ENCODE peak calls at places on chromosomes 3 and 15, in five cellular contexts. W, O, L, T and B are unnamed samples.

GRCh38 chr3:42345811-42346210 is 64.6 kb downstream of the LYZL4 start:
- DNase-seq in W (no peak), O (no peak), L (no peak), T (peak), B (no peak)

GRCh38 chr3:12138044-12138443 is 20.7 kb downstream of the TIMP4 start:
- DNase-seq in W (no peak), O (no peak), L (no peak), T (peak), B (peak)

GRCh38 chr3:156382458-156383346 is 172.2 kb downstream of the SSR3 start:
- DNase-seq in W (no peak), O (peak), L (no peak), T (peak), B (peak)

GRCh38 chr3:171995486-171995885 is 43.9 kb upstream of the FNDC3B start:
- DNase-seq in W (no peak), O (no peak), L (no peak), T (no peak), B (no peak)

GRCh38 chr3:2247831-2248230 is 149.2 kb downstream of the CNTN4 start:
- DNase-seq in W (no peak), O (no peak), L (no peak), T (no peak), B (no peak)

GRCh38 chr3:129577356-129577755 is 29.1 kb downstream of the PLXND1 start:
- DNase-seq in W (peak), O (no peak), L (no peak), T (no peak), B (no peak)

GRCh38 chr3:195046441-195046840 is 224.5 kb downstream of the XXYLT1 start:
- DNase-seq in W (no peak), O (no peak), L (no peak), T (no peak), B (no peak)

GRCh38 chr3:24595801-24596200 is 101.2 kb upstream of the THRB start:
- DNase-seq in W (no peak), O (no peak), L (no peak), T (no peak), B (no peak)

GRCh38 chr3:34106879-34107278 is 308.4 kb downstream of the PDCD6IP start:
- DNase-seq in W (peak), O (no peak), L (peak), T (peak), B (no peak)

GRCh38 chr3:111850481-111850880 is 8.6 kb upstream of the PHLDB2 start:
- DNase-seq in W (no peak), O (no peak), L (no peak), T (no peak), B (peak)

GRCh38 chr15:92468987-92469386 is 75.3 kb downstream of the ST8SIA2 start:
- DNase-seq in W (peak), O (no peak), L (no peak), T (no peak), B (no peak)

DNA sequence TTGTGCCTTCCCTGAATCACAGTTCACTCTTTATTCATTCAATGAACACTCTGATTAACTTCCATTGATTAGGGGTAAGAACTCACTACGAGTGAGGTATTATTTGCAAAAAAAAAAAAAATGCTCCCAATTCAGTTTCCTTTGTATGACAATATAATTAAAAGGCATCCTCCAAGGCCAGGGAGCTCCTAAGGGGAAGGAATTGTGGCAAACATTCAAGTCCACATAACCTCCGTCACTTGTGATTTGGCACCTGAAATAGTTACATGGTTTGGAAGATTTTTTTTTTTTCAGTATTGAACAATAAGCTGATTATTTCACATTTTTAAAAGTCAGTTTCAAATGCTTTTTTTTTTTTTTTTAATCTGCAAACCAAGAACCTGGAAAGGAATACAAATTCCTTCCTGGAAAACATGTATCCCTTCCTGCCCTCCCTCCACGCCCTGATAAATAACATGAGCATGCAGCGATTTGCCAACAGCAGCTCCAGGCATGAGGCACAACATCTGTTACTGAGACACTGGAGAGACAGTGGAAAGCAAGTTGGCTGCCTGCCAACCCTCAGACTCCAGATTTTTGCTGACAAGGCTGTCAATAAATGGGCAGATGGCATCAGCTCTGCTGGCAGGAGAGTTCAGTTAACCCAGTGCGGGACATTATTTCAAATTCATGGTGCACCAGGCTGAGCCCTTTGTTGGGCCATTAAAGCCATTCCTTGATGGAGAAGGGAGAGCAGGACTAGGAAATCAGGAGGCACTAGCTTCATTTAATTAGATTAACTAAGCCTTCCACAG is 293.5 kb downstream of the MEX3B start:
- DNase-seq in W (peak), O (no peak), L (no peak), T (peak), B (peak)
- TF ChIP-seq MXI1 in W (peak), O (no peak), L (no peak), T (no peak), B (no peak)

GRCh38 chr3:154921351-154921750 is 158.8 kb upstream of the MME start:
- DNase-seq in W (no peak), O (no peak), L (no peak), T (no peak), B (no peak)
- TF ChIP-seq SMC3 in W (no peak), O (no peak), L (no peak), T (no peak), B (no peak)

GRCh38 chr15:60553163-60553562 is 74.2 kb upstream of the ICE2 start:
- DNase-seq in W (no peak), O (no peak), L (no peak), T (no peak), B (no peak)

GRCh38 chr15:60555814-60556213 is 76.9 kb upstream of the ICE2 start:
- DNase-seq in W (no peak), O (no peak), L (no peak), T (no peak), B (no peak)

GRCh38 chr15:60555291-60555690 is 76.3 kb upstream of the ICE2 start:
- DNase-seq in W (no peak), O (no peak), L (no peak), T (no peak), B (no peak)

GRCh38 chr15:60554494-60554893 is 75.6 kb upstream of the ICE2 start:
- DNase-seq in W (no peak), O (no peak), L (no peak), T (no peak), B (no peak)

DNA sequence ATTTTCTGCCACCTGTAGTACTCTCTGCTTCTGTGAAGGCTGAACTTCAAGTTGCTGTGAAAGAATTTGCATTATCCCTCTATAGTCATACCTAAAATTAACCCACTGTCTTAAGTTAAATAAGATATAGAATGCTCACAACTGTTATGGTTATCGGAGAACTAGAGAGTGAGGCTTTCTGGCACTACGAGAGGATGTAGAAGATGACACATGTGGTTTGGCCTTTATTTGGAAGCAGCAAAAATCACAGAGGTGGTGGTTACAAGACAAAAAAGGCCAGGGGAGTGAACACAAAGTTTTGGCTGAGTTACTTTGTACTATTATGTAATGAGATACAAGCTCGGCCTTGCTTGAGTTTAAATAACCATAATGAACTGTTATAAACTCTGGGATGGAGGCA is 78.2 kb upstream of the ICE2 start:
- DNase-seq in W (no peak), O (no peak), L (no peak), T (no peak), B (peak)
- TF ChIP-seq MXI1 in W (no peak), O (no peak), L (no peak), T (no peak), B (no peak)

GRCh38 chr15:101369676-101370075 is 74.6 kb upstream of the SNRPA1 start:
- DNase-seq in W (no peak), O (no peak), L (no peak), T (no peak), B (no peak)

GRCh38 chr15:101366853-101367252 is 71.8 kb upstream of the SNRPA1 start:
- DNase-seq in W (no peak), O (no peak), L (no peak), T (no peak), B (no peak)

GRCh38 chr15:101370330-101371024 is 75.4 kb upstream of the SNRPA1 start:
- DNase-seq in W (no peak), O (no peak), L (no peak), T (no peak), B (no peak)

GRCh38 chr15:101368868-101369642 is 74.0 kb upstream of the SNRPA1 start:
- DNase-seq in W (no peak), O (no peak), L (no peak), T (no peak), B (no peak)

DNA sequence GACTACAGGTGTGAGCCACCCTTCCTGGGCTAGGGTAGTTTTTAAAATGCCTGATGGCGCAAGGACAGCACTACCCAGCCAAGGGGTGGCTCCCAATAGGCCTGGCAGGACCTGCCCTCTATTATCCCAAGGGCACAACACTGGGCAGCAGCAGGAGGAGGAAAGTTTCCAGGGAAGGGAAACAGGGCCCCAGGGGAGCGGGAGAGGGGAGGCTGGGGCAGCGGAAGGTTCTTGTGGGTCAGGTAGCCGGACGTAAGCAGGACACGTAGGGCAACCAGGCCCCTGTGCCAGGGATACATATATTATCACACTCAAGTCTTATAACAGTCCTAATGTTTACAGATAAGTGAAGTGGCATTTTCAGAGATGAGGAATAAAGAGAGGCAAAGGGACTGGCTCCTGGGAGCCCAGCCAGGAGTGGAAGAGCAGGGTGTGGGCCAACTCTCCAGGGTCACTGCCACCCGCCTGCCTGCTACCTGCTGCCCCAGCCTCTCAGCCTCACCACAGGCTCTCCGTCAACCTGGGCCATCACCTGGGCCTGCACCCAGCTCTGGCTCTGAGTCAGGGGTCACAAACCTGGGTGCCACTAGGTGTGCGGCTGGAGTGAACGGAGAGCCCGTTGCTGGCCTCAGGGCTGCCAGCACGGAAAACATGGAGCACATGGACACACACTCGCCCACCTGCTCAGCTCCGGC is 73.2 kb upstream of the SNRPA1 start:
- DNase-seq in W (no peak), O (no peak), L (no peak), T (no peak), B (no peak)
- TF ChIP-seq SMC3 in W (no peak), O (no peak), L (no peak), T (no peak), B (no peak)

GRCh38 chr3:114508976-114509375 is 215.1 kb downstream of the TIGIT start:
- DNase-seq in W (no peak), O (no peak), L (no peak), T (no peak), B (peak)

GRCh38 chr3:114509756-114510155 is 215.9 kb downstream of the TIGIT start:
- DNase-seq in W (no peak), O (no peak), L (no peak), T (no peak), B (no peak)

GRCh38 chr3:114506622-114507300 is 212.9 kb downstream of the TIGIT start:
- DNase-seq in W (no peak), O (no peak), L (no peak), T (no peak), B (peak)

GRCh38 chr3:114510201-114510600 is 216.4 kb downstream of the TIGIT start:
- DNase-seq in W (no peak), O (no peak), L (no peak), T (no peak), B (no peak)

GRCh38 chr3:114508208-114508607 is 214.4 kb downstream of the TIGIT start:
- DNase-seq in W (no peak), O (no peak), L (no peak), T (no peak), B (no peak)
- TF ChIP-seq MXI1 in W (no peak), O (no peak), L (no peak), T (no peak), B (no peak)

GRCh38 chr3:51928438-51928837 is 13.3 kb downstream of the RRP9 start:
- DNase-seq in W (no peak), O (no peak), L (no peak), T (no peak), B (no peak)

GRCh38 chr3:51931756-51932155 is 9.9 kb downstream of the RRP9 start:
- DNase-seq in W (no peak), O (no peak), L (no peak), T (no peak), B (no peak)

GRCh38 chr3:51927095-51927977 is 14.4 kb downstream of the RRP9 start:
- DNase-seq in W (no peak), O (no peak), L (no peak), T (no peak), B (no peak)

GRCh38 chr3:51930439-51930838 is 11.3 kb downstream of the RRP9 start:
- DNase-seq in W (no peak), O (no peak), L (no peak), T (no peak), B (no peak)

DNA sequence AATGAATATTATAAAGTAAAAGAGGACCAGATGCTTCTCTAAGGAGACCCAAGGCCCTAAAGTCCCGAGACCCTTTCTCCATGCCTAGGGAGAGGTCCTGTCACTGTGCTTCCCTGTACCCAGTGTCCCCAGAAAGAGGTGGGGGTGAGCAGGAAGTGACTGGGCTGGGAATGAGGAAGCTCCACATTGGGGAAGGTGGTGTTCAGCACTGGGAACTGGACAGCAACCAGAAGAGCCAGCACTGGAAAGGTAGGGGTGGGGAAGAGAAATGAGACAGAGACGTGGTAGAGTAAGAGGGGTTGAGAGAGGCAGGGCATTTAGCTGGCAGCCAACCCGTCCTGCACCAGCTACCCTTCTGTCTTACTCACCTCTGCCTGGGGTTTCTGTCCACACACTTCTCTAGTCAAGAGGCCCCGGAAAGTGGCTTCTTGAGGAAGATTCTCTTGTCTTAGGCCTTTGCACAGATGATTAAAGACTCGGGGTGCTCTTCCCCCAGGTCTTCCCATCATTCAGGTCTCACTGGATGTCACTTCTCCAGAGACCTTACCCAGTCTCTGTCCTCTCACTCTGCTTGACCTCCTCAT is 12.2 kb downstream of the RRP9 start:
- DNase-seq in W (no peak), O (no peak), L (no peak), T (peak), B (no peak)
- TF ChIP-seq SMC3 in W (no peak), O (no peak), L (no peak), T (no peak), B (no peak)

GRCh38 chr3:134654031-134654430 is 3.2 kb upstream of the KY start:
- DNase-seq in W (no peak), O (no peak), L (no peak), T (no peak), B (no peak)

GRCh38 chr3:134650431-134651346 is at the start of gene KY:
- DNase-seq in W (peak), O (no peak), L (no peak), T (no peak), B (peak)

GRCh38 chr3:134651347-134652041 is 672 bp upstream of the KY start:
- DNase-seq in W (no peak), O (no peak), L (no peak), T (no peak), B (peak)

GRCh38 chr3:134652886-134653630 is 2.2 kb upstream of the KY start:
- DNase-seq in W (no peak), O (no peak), L (no peak), T (no peak), B (no peak)

GRCh38 chr3:134652409-134652831 is 1.6 kb upstream of the KY start:
- DNase-seq in W (no peak), O (no peak), L (no peak), T (no peak), B (peak)
- TF ChIP-seq MXI1 in W (no peak), O (no peak), L (no peak), T (no peak), B (no peak)

DNA sequence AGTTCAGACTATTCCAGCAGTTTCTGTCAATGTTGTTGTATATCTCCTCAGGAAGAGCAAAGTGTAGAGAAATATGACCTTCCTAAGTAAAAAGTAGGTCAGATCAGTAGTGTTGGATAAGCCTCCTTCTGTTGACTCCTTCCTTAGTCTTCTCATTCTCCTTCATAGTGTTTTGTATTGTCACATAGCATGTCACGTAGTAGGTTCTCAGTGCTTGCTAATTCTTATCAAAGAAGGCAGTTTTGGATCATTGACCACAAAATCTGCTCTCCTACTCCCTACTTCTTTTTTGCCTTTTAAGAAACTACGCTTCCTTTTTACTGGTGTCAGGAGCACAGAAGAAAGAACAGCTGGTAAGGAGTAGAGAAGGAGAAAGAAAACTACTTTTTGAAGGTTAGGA is 1.0 kb upstream of the MGA start:
- DNase-seq in W (no peak), O (no peak), L (no peak), T (peak), B (no peak)
- TF ChIP-seq SMC3 in W (no peak), O (no peak), L (no peak), T (no peak), B (no peak)